ENCODE peak calls at places on chromosomes 5 and 9, in five cellular contexts. K is sigmoid colon, J is H1, S is suprapubic skin, B is stomach. V is an unnamed sample.

GRCh38 chr9:76369583-76369982 is 24.6 kb downstream of the RFK start:
- DNase-seq in K (no peak), J (no peak), S (no peak), B (peak; percentile 85), V (peak; percentile 49)

GRCh38 chr5:172383231-172383802 is 71.0 kb downstream of the SH3PXD2B start:
- DNase-seq in K (no peak), J (no peak), S (no peak), B (peak; percentile 49), V (peak; percentile 34)

GRCh38 chr5:122129332-122129731 is at the start of gene ZNF474:
- DNase-seq in K (peak; percentile 74), J (peak; percentile 39), S (no peak), B (no peak), V (peak; percentile 20)

GRCh38 chr5:170606939-170607338 is 103.1 kb downstream of the KCNIP1 start:
- DNase-seq in K (no peak), J (no peak), S (no peak), B (no peak), V (no peak)

GRCh38 chr5:129074903-129075302 is 19.6 kb upstream of the ISOC1 start:
- DNase-seq in K (no peak), J (no peak), S (no peak), B (no peak), V (no peak)

GRCh38 chr5:14155075-14155474 is 11.9 kb downstream of the TRIO start:
- DNase-seq in K (no peak), J (no peak), S (no peak), B (no peak), V (no peak)

GRCh38 chr5:141849371-141850182 is 28.6 kb downstream of the PCDH1 start:
- DNase-seq in K (peak; percentile 92), J (peak; percentile 58), S (peak; percentile 90), B (peak; percentile 95), V (peak; percentile 95)

GRCh38 chr5:169649486-169649885 is 12.4 kb downstream of the DOCK2 start:
- DNase-seq in K (no peak), J (no peak), S (no peak), B (no peak), V (no peak)

DNA sequence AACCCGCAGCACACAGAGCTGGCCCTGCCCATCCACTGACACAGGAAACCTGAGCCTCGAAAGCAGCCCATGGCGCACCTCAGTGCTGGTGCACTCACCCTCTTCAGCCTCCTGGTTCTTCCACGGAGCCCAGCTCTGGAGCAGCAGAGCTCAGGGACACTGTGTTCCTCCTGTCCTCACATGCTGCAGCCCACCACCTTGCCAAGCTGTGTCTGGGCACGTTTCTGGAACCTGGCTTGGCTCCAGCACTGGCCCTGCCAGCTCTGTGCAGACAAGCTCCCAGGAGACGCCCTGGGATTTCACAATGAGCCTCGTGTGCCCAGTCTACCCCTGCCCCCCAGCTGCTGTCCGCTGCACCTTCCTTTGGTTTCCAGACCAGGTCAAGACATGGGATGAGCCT is 119.5 kb downstream of the SYK start:
- DNase-seq in K (peak; percentile 95), J (no peak), S (no peak), B (peak; percentile 76), V (peak; percentile 44)
- TF ChIP-seq POLR2AphosphoS5 in K (peak; percentile 65), J (no peak), S (peak; percentile 98), B (peak; percentile 92), V (peak; percentile 52)

DNA sequence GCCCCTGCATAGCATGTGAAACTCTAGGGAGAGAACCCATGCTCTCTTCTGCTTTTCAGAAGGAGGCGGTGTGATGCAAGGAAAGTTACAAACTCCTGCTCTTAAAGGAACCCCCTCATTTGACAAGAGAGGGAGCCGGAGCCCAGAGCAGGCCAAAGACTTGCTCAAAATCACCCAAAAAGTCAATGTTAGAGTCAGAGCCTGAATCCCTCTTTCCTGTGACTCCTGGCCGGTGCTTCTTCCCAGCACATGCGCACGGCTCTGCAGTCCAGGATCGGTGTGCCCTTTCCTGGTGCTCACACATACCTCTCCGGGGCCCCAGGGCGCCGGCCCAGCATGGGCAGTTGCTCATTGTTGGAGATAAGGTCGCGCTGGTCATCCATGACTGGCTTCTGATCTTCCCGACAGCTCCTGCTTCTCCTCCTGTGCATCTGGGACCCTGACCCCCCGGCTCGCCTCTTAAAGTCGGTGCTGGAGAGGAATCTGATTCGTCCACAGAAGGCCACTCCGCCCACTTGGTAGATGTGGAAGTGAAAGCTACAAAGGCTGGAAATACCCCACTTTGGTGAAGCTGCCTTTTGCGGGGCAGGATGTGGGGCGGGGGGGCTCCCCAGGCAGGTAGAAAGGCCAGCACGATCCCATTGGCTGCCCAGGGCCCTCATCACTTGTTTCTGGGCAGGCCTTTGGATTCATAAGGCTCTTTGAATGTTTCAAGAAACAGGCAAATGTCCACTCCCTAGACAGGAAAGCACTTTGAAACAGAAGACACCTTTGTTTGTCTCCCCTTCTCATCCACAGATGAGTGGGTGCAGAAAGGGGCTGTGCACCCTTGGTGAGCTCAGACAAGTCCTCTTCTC is at the start of gene CD74:
- DNase-seq in K (peak; percentile 89), J (no peak), S (peak; percentile 85), B (peak; percentile 95), V (peak; percentile 92)
- TF ChIP-seq POLR2A in K (no peak), J (no peak), S (peak; percentile 43), B (no peak), V (peak; percentile 79)

DNA sequence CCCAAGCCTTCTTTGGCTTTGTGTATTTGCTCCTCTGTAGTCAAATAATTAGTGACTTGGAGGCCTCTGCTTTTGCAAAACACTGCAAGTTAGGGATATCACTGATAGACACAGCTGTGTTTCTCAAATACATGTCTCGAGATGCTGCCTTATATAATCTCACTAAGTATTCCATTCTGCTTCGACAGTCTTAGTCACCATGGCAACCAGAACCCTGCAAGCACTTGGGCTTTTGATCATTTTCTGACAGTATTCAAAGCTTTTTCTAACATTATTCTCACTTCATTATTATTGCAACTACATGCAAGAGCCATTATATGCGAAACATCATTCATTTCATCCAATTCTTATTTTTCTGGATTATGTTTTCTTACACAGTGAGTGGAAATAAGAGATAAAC is 94.1 kb downstream of the SCAI start:
- DNase-seq in K (no peak), J (no peak), S (no peak), B (no peak), V (no peak)
- TF ChIP-seq EP300 in K (no peak), J (no peak), S (no peak), B (no peak), V (no peak)

GRCh38 chr9:23790341-23791260 is 35.4 kb downstream of the ELAVL2 start:
- DNase-seq in K (no peak), J (no peak), S (no peak), B (no peak), V (no peak)
- TF ChIP-seq POLR2AphosphoS5 in K (no peak), J (no peak), S (no peak), B (no peak), V (no peak)

GRCh38 chr9:6645153-6646027 is at the start of gene GLDC:
- DNase-seq in K (no peak), J (peak; percentile 78), S (peak; percentile 60), B (peak; percentile 61), V (peak; percentile 62)
- TF ChIP-seq POLR2A in K (no peak), J (peak; percentile 69), S (no peak), B (no peak), V (no peak)

GRCh38 chr5:32538031-32538547 is 47.3 kb upstream of the SUB1 start:
- DNase-seq in K (no peak), J (no peak), S (no peak), B (peak; percentile 29), V (peak; percentile 42)
- TF ChIP-seq EP300 in K (no peak), J (no peak), S (no peak), B (no peak), V (no peak)

GRCh38 chr9:115596743-115597080 is 478.8 kb upstream of the TNC start:
- DNase-seq in K (no peak), J (no peak), S (no peak), B (no peak), V (no peak)

GRCh38 chr9:115595951-115596742 is 478.2 kb upstream of the TNC start:
- DNase-seq in K (no peak), J (no peak), S (no peak), B (no peak), V (no peak)

GRCh38 chr9:115593587-115594091 is 475.7 kb upstream of the TNC start:
- DNase-seq in K (no peak), J (no peak), S (no peak), B (no peak), V (no peak)

GRCh38 chr9:115597330-115597729 is 479.4 kb upstream of the TNC start:
- DNase-seq in K (no peak), J (no peak), S (no peak), B (no peak), V (no peak)

GRCh38 chr9:115594551-115594950 is 476.6 kb upstream of the TNC start:
- DNase-seq in K (no peak), J (no peak), S (no peak), B (no peak), V (no peak)
- TF ChIP-seq POLR2AphosphoS5 in K (no peak), J (no peak), S (no peak), B (no peak), V (no peak)

V was measured in transverse colon.